ENCODE peak calls at places on chromosomes 13 and 19, in five cellular contexts. One of them, this sample, is unnamed.

GRCh38 chr13:84574851-84575250 is 692.6 kb upstream of the SLITRK1 start:
- DNase-seq in tibial nerve: no peak
- DNase-seq in upper lobe of right lung: no peak
- DNase-seq in A549: peak; percentile 0
- DNase-seq in heart left ventricle: no peak
- DNase-seq in this sample: no peak

GRCh38 chr19:16969127-16969526 is 57.5 kb downstream of the CPAMD8 start:
- DNase-seq in tibial nerve: peak; percentile 22
- DNase-seq in heart left ventricle: no peak
- DNase-seq in A549: peak; percentile 23
- DNase-seq in upper lobe of right lung: peak; percentile 3
- DNase-seq in this sample: no peak

GRCh38 chr13:60617863-60618733 is 221.1 kb downstream of the TDRD3 start:
- DNase-seq in A549: peak; percentile 10
- DNase-seq in heart left ventricle: no peak
- DNase-seq in upper lobe of right lung: no peak
- DNase-seq in tibial nerve: peak; percentile 32
- DNase-seq in this sample: no peak

GRCh38 chr13:93903909-93904308 is 575.6 kb downstream of the DCT start:
- DNase-seq in A549: no peak
- DNase-seq in upper lobe of right lung: no peak
- DNase-seq in heart left ventricle: no peak
- DNase-seq in tibial nerve: no peak
- DNase-seq in this sample: no peak

GRCh38 chr13:35716186-35716585 is 239.7 kb upstream of the MAB21L1 start:
- DNase-seq in heart left ventricle: no peak
- DNase-seq in tibial nerve: no peak
- DNase-seq in A549: no peak
- DNase-seq in upper lobe of right lung: no peak
- DNase-seq in this sample: no peak

GRCh38 chr19:50510121-50510670 is 795 bp downstream of the JOSD2 start:
- DNase-seq in heart left ventricle: no peak
- DNase-seq in upper lobe of right lung: peak; percentile 73
- DNase-seq in tibial nerve: no peak
- DNase-seq in A549: no peak
- DNase-seq in this sample: no peak

GRCh38 chr19:54035215-54036178 is 28.2 kb downstream of the VSTM1 start:
- DNase-seq in heart left ventricle: no peak
- DNase-seq in A549: peak; percentile 52
- DNase-seq in tibial nerve: no peak
- DNase-seq in upper lobe of right lung: no peak
- DNase-seq in this sample: no peak

GRCh38 chr19:40778865-40779284 is 828 bp downstream of the RAB4B start:
- DNase-seq in A549: no peak
- DNase-seq in heart left ventricle: no peak
- DNase-seq in upper lobe of right lung: no peak
- DNase-seq in tibial nerve: no peak
- DNase-seq in this sample: no peak

GRCh38 chr19:32322541-32322940 is 22.9 kb upstream of the ZNF507 start:
- DNase-seq in heart left ventricle: no peak
- DNase-seq in A549: peak; percentile 25
- DNase-seq in upper lobe of right lung: no peak
- DNase-seq in tibial nerve: no peak
- DNase-seq in this sample: peak; percentile 21

GRCh38 chr13:33487575-33488243 is 202.2 kb upstream of the STARD13 start:
- DNase-seq in A549: peak; percentile 29
- DNase-seq in tibial nerve: peak; percentile 32
- DNase-seq in upper lobe of right lung: no peak
- DNase-seq in heart left ventricle: no peak
- DNase-seq in this sample: no peak

GRCh38 chr19:34676697-34677385 is at the start of gene SCGB2B2:
- DNase-seq in upper lobe of right lung: no peak
- DNase-seq in heart left ventricle: peak; percentile 89
- DNase-seq in tibial nerve: no peak
- DNase-seq in A549: no peak
- DNase-seq in this sample: peak; percentile 78

GRCh38 chr19:35306473-35307246 is 14.7 kb downstream of the MAG start:
- DNase-seq in A549: no peak
- DNase-seq in tibial nerve: no peak
- DNase-seq in upper lobe of right lung: no peak
- DNase-seq in heart left ventricle: no peak
- DNase-seq in this sample: no peak

GRCh38 chr13:43484432-43485225 is 302.1 kb downstream of the ENOX1 start:
- DNase-seq in upper lobe of right lung: no peak
- DNase-seq in A549: no peak
- DNase-seq in heart left ventricle: no peak
- DNase-seq in tibial nerve: peak; percentile 27
- DNase-seq in this sample: no peak

GRCh38 chr19:10193666-10194499 is 870 bp downstream of the DNMT1 start:
- DNase-seq in tibial nerve: peak; percentile 9
- DNase-seq in heart left ventricle: no peak
- DNase-seq in upper lobe of right lung: no peak
- DNase-seq in A549: peak; percentile 6
- DNase-seq in this sample: peak; percentile 59

GRCh38 chr19:43784981-43785808 is 4.4 kb upstream of the KCNN4 start:
- DNase-seq in A549: peak; percentile 90
- DNase-seq in upper lobe of right lung: peak; percentile 70
- DNase-seq in heart left ventricle: peak; percentile 45
- DNase-seq in tibial nerve: peak; percentile 65
- DNase-seq in this sample: peak; percentile 71

GRCh38 chr13:108924154-108924940 is 294.9 kb downstream of the MYO16 start:
- DNase-seq in A549: no peak
- DNase-seq in tibial nerve: no peak
- DNase-seq in upper lobe of right lung: no peak
- DNase-seq in heart left ventricle: no peak
- DNase-seq in this sample: no peak

DNA sequence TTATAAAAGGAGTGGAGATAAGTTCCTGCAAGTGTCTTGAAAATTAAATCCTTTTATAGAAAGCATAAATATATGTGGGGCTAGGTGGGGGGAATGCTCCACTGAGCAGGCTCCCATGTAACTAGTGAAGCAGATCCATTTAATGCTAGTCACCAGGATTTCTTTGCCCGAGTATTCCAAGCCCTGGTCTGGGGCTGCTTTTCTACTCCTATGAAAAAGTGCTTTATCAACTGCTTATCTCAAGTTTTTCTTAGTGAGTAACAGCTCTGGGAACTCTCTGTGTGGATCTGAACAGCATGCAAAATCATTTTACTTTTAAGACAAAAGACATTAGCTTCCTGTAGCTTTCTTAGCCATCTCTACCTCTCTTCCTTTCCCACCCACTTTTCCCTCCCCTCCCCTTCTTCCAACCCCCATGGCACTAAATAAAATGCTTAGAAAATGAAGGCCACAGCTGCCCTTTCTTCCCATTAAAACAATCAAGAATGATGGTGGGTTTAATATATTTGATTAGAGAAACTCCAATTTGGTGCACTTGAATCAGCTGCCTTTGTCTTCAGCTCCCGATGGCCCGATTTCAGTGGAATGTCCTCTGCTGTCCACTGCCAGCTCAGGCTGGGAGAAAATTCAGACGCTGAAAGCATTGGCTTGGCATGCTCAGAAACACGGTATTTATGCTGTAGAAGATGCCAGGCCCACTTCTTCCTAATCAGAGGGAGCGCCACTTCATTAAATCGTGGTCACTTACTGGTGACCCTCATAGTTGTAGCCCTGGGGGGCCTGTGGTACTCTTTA is 475.1 kb downstream of the FOXO1 start:
- DNase-seq in upper lobe of right lung: no peak
- DNase-seq in heart left ventricle: no peak
- DNase-seq in tibial nerve: no peak
- DNase-seq in A549: no peak
- DNase-seq in this sample: no peak
- H3K27ac ChIP-seq in upper lobe of right lung: peak overlapping the region; percentile 45
- H3K27ac ChIP-seq in heart left ventricle: peak overlapping the region; percentile 68
- H3K27ac ChIP-seq in tibial nerve: peak overlapping the region; percentile 79
- H3K27ac ChIP-seq in A549: no peak overlapping the region
- H3K27ac ChIP-seq in this sample: peak overlapping the region; percentile 84

GRCh38 chr19:19181614-19182013 is 10.3 kb downstream of the BORCS8 start:
- DNase-seq in heart left ventricle: no peak
- DNase-seq in tibial nerve: no peak
- DNase-seq in upper lobe of right lung: no peak
- DNase-seq in A549: no peak
- DNase-seq in this sample: no peak

GRCh38 chr19:19186742-19187141 is 5.2 kb downstream of the BORCS8 start:
- DNase-seq in tibial nerve: no peak
- DNase-seq in heart left ventricle: no peak
- DNase-seq in A549: no peak
- DNase-seq in upper lobe of right lung: no peak
- DNase-seq in this sample: no peak

GRCh38 chr19:19185853-19186728 is 5.9 kb downstream of the BORCS8 start:
- DNase-seq in heart left ventricle: no peak
- DNase-seq in A549: peak; percentile 61
- DNase-seq in tibial nerve: no peak
- DNase-seq in upper lobe of right lung: no peak
- DNase-seq in this sample: no peak
- TF ChIP-seq CTCF in heart left ventricle: peak; percentile 49
- TF ChIP-seq CTCF in A549: peak; percentile 46
- TF ChIP-seq CTCF in tibial nerve: peak; percentile 30
- TF ChIP-seq CTCF in upper lobe of right lung: peak; percentile 58
- TF ChIP-seq CTCF in this sample: peak; percentile 52

GRCh38 chr19:45505996-45506245 is 1.4 kb upstream of the VASP start:
- DNase-seq in A549: no peak
- DNase-seq in upper lobe of right lung: no peak
- DNase-seq in heart left ventricle: no peak
- DNase-seq in tibial nerve: no peak
- DNase-seq in this sample: no peak
- H3K27ac ChIP-seq in A549: peak overlapping the region; percentile 99
- H3K27ac ChIP-seq in upper lobe of right lung: peak overlapping the region; percentile 82
- H3K27ac ChIP-seq in heart left ventricle: peak overlapping the region; percentile 97
- H3K27ac ChIP-seq in tibial nerve: no peak overlapping the region
- H3K27ac ChIP-seq in this sample: peak overlapping the region; percentile 96

DNA sequence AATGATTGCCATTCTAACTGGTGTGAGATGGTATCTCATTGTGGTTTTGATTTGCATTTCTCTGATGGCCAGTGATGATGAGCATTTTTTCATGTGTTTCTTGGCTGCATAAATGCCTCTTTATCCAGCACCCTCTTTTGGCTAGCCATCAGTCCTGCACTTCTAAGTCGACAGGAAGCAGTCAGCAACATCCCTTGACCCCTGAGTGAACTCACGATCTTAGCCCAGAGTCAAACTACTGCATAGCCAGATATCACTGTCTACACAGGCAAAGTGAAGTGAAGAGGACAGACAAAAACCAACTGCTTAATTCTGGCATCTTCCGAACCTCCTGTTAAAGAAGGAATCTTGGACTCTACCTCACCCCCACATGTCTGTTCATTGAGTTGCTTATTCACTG is 304.0 kb downstream of the COG6 start:
- DNase-seq in A549: no peak
- DNase-seq in heart left ventricle: no peak
- DNase-seq in upper lobe of right lung: no peak
- DNase-seq in tibial nerve: no peak
- DNase-seq in this sample: no peak
- TF ChIP-seq CTCF in A549: no peak
- TF ChIP-seq CTCF in heart left ventricle: no peak
- TF ChIP-seq CTCF in upper lobe of right lung: no peak
- TF ChIP-seq CTCF in tibial nerve: no peak
- TF ChIP-seq CTCF in this sample: no peak

GRCh38 chr13:99642841-99643240 is 141.6 kb downstream of the TM9SF2 start:
- DNase-seq in heart left ventricle: no peak
- DNase-seq in upper lobe of right lung: no peak
- DNase-seq in A549: no peak
- DNase-seq in tibial nerve: no peak
- DNase-seq in this sample: no peak
- H3K27ac ChIP-seq in heart left ventricle: no peak overlapping the region
- H3K27ac ChIP-seq in upper lobe of right lung: no peak overlapping the region
- H3K27ac ChIP-seq in A549: no peak overlapping the region
- H3K27ac ChIP-seq in tibial nerve: no peak overlapping the region
- H3K27ac ChIP-seq in this sample: no peak overlapping the region

GRCh38 chr19:51712461-51713081 is 11.2 kb downstream of the HAS1 start:
- DNase-seq in upper lobe of right lung: no peak
- DNase-seq in A549: peak; percentile 83
- DNase-seq in heart left ventricle: no peak
- DNase-seq in tibial nerve: no peak
- DNase-seq in this sample: no peak
- TF ChIP-seq CTCF in upper lobe of right lung: peak; percentile 32
- TF ChIP-seq CTCF in A549: peak; percentile 30
- TF ChIP-seq CTCF in heart left ventricle: peak; percentile 40
- TF ChIP-seq CTCF in tibial nerve: no peak
- TF ChIP-seq CTCF in this sample: peak; percentile 46

GRCh38 chr19:45117167-45117594 is 24.2 kb downstream of the PPP1R37 start:
- DNase-seq in tibial nerve: no peak
- DNase-seq in A549: no peak
- DNase-seq in upper lobe of right lung: peak; percentile 80
- DNase-seq in heart left ventricle: no peak
- DNase-seq in this sample: no peak
- H3K27ac ChIP-seq in tibial nerve: no peak overlapping the region
- H3K27ac ChIP-seq in A549: no peak overlapping the region
- H3K27ac ChIP-seq in upper lobe of right lung: no peak overlapping the region
- H3K27ac ChIP-seq in heart left ventricle: no peak overlapping the region
- H3K27ac ChIP-seq in this sample: no peak overlapping the region